ENCODE peak calls at places on chromosome 20, in five cellular contexts. F, P, N, Q and A are unnamed samples.

GRCh38 chr20:32485126-32485769 is 99.9 kb downstream of the NOL4L start:
- DNase-seq in F (peak; percentile 86), P (peak; percentile 90), N (peak; percentile 88), Q (peak; percentile 72), A (peak; percentile 79)

GRCh38 chr20:38023181-38024085 is 9.8 kb downstream of the TTI1 start:
- DNase-seq in F (peak; percentile 96), P (no peak), N (no peak), Q (no peak), A (peak; percentile 82)

GRCh38 chr20:31967830-31968249 is at the start of gene XKR7:
- DNase-seq in F (no peak), P (no peak), N (no peak), Q (peak; percentile 10), A (no peak)

GRCh38 chr20:48463916-48464315 is 363.9 kb downstream of the PREX1 start:
- DNase-seq in F (peak; percentile 72), P (peak; percentile 30), N (no peak), Q (no peak), A (peak; percentile 82)

GRCh38 chr20:57040924-57041323 is 225.5 kb downstream of the BMP7 start:
- DNase-seq in F (peak; percentile 23), P (no peak), N (no peak), Q (peak; percentile 30), A (no peak)

GRCh38 chr20:59159091-59159821 is 4.4 kb upstream of the ZNF831 start:
- DNase-seq in F (no peak), P (no peak), N (peak; percentile 70), Q (no peak), A (no peak)

GRCh38 chr20:33501000-33501399 is 11.1 kb downstream of the CBFA2T2 start:
- DNase-seq in F (no peak), P (no peak), N (no peak), Q (no peak), A (no peak)

GRCh38 chr20:50541606-50542041 is 31.4 kb downstream of the PTPN1 start:
- DNase-seq in F (no peak), P (no peak), N (no peak), Q (no peak), A (no peak)

GRCh38 chr20:1165941-1166340 is 18.8 kb downstream of the TMEM74B start:
- DNase-seq in F (no peak), P (no peak), N (no peak), Q (no peak), A (no peak)

GRCh38 chr20:11585752-11586352 is 331.8 kb upstream of the BTBD3 start:
- DNase-seq in F (peak; percentile 51), P (no peak), N (no peak), Q (no peak), A (peak; percentile 10)

GRCh38 chr20:47358672-47359532 is 2.4 kb upstream of the ZMYND8 start:
- DNase-seq in F (peak; percentile 97), P (peak; percentile 90), N (no peak), Q (peak; percentile 91), A (peak; percentile 90)

GRCh38 chr20:2801459-2801728 is 967 bp upstream of the CPXM1 start:
- DNase-seq in F (no peak), P (no peak), N (no peak), Q (no peak), A (no peak)

GRCh38 chr20:41029150-41029872 is 689 bp downstream of the TOP1 start:
- DNase-seq in F (no peak), P (peak; percentile 30), N (peak; percentile 43), Q (peak; percentile 24), A (no peak)

GRCh38 chr20:57672164-57672563 is 37.7 kb downstream of the PMEPA1 start:
- DNase-seq in F (no peak), P (no peak), N (no peak), Q (no peak), A (no peak)

GRCh38 chr20:15930324-15931305 is 642.6 kb downstream of the KIF16B start:
- DNase-seq in F (peak; percentile 36), P (peak; percentile 22), N (no peak), Q (no peak), A (peak; percentile 51)

GRCh38 chr20:45456632-45457031 is 12.9 kb upstream of the WFDC2 start:
- DNase-seq in F (peak; percentile 22), P (no peak), N (peak; percentile 48), Q (no peak), A (no peak)